ENCODE peak calls at places on chromosomes 12 and 14, in six cellular contexts. One of them, this sample, is unnamed.

GRCh38 chr14:52791204-52792096 is at the start of gene GNPNAT1:
- DNase-seq in CD8-positive, alpha-beta T cell: peak; percentile 80
- DNase-seq in substantia nigra: peak; percentile 88
- DNase-seq in pancreas: peak; percentile 95
- DNase-seq in Peyer's patch: peak; percentile 91
- DNase-seq in small intestine: peak; percentile 92
- DNase-seq in this sample: peak; percentile 92

GRCh38 chr14:43651896-43652295 is 855.2 kb downstream of the FSCB start:
- DNase-seq in CD8-positive, alpha-beta T cell: no peak
- DNase-seq in substantia nigra: no peak
- DNase-seq in pancreas: no peak
- DNase-seq in Peyer's patch: no peak
- DNase-seq in small intestine: no peak
- DNase-seq in this sample: no peak

GRCh38 chr14:51871846-51872245 is 11.4 kb downstream of the GNG2 start:
- DNase-seq in CD8-positive, alpha-beta T cell: no peak
- DNase-seq in substantia nigra: no peak
- DNase-seq in pancreas: no peak
- DNase-seq in Peyer's patch: peak; percentile 48
- DNase-seq in small intestine: no peak
- DNase-seq in this sample: no peak

GRCh38 chr12:52615208-52615868 is 3.0 kb downstream of the KRT73 start:
- DNase-seq in CD8-positive, alpha-beta T cell: no peak
- DNase-seq in substantia nigra: no peak
- DNase-seq in pancreas: no peak
- DNase-seq in Peyer's patch: no peak
- DNase-seq in small intestine: no peak
- DNase-seq in this sample: no peak

GRCh38 chr14:40983604-40984003 is 623.1 kb upstream of the LRFN5 start:
- DNase-seq in CD8-positive, alpha-beta T cell: no peak
- DNase-seq in substantia nigra: no peak
- DNase-seq in pancreas: no peak
- DNase-seq in Peyer's patch: no peak
- DNase-seq in small intestine: no peak
- DNase-seq in this sample: no peak

GRCh38 chr12:95218164-95218851 is 701 bp downstream of the VEZT start:
- DNase-seq in CD8-positive, alpha-beta T cell: peak; percentile 5
- DNase-seq in substantia nigra: no peak
- DNase-seq in pancreas: no peak
- DNase-seq in Peyer's patch: no peak
- DNase-seq in small intestine: no peak
- DNase-seq in this sample: no peak

GRCh38 chr14:102629011-102629444 is 36.6 kb downstream of the RCOR1 start:
- DNase-seq in CD8-positive, alpha-beta T cell: no peak
- DNase-seq in substantia nigra: no peak
- DNase-seq in pancreas: no peak
- DNase-seq in Peyer's patch: no peak
- DNase-seq in small intestine: no peak
- DNase-seq in this sample: no peak

GRCh38 chr12:67772276-67773169 is 124.0 kb downstream of the DYRK2 start:
- DNase-seq in CD8-positive, alpha-beta T cell: no peak
- DNase-seq in substantia nigra: no peak
- DNase-seq in pancreas: no peak
- DNase-seq in Peyer's patch: no peak
- DNase-seq in small intestine: no peak
- DNase-seq in this sample: no peak

GRCh38 chr12:105227879-105228278 is 8.1 kb downstream of the APPL2 start:
- DNase-seq in CD8-positive, alpha-beta T cell: no peak
- DNase-seq in substantia nigra: no peak
- DNase-seq in pancreas: no peak
- DNase-seq in Peyer's patch: no peak
- DNase-seq in small intestine: no peak
- DNase-seq in this sample: no peak

GRCh38 chr14:32087907-32088306 is 10.8 kb downstream of the ARHGAP5 start:
- DNase-seq in CD8-positive, alpha-beta T cell: no peak
- DNase-seq in substantia nigra: no peak
- DNase-seq in pancreas: no peak
- DNase-seq in Peyer's patch: no peak
- DNase-seq in small intestine: no peak
- DNase-seq in this sample: no peak

GRCh38 chr14:32087173-32087861 is 10.2 kb downstream of the ARHGAP5 start:
- DNase-seq in CD8-positive, alpha-beta T cell: no peak
- DNase-seq in substantia nigra: no peak
- DNase-seq in pancreas: no peak
- DNase-seq in Peyer's patch: no peak
- DNase-seq in small intestine: no peak
- DNase-seq in this sample: no peak

GRCh38 chr14:32085182-32085844 is 8.2 kb downstream of the ARHGAP5 start:
- DNase-seq in CD8-positive, alpha-beta T cell: no peak
- DNase-seq in substantia nigra: no peak
- DNase-seq in pancreas: no peak
- DNase-seq in Peyer's patch: no peak
- DNase-seq in small intestine: no peak
- DNase-seq in this sample: no peak

GRCh38 chr14:32085845-32086383 is 8.8 kb downstream of the ARHGAP5 start:
- DNase-seq in CD8-positive, alpha-beta T cell: no peak
- DNase-seq in substantia nigra: no peak
- DNase-seq in pancreas: no peak
- DNase-seq in Peyer's patch: no peak
- DNase-seq in small intestine: no peak
- DNase-seq in this sample: no peak

GRCh38 chr14:32090686-32091085 is 13.6 kb downstream of the ARHGAP5 start:
- DNase-seq in CD8-positive, alpha-beta T cell: no peak
- DNase-seq in substantia nigra: no peak
- DNase-seq in pancreas: no peak
- DNase-seq in Peyer's patch: no peak
- DNase-seq in small intestine: no peak
- DNase-seq in this sample: no peak
- H3K27ac ChIP-seq in CD8-positive, alpha-beta T cell: no peak overlapping the region
- H3K27ac ChIP-seq in substantia nigra: peak overlapping the region; percentile 75
- H3K27ac ChIP-seq in pancreas: no peak overlapping the region
- H3K27ac ChIP-seq in Peyer's patch: no peak overlapping the region
- H3K27ac ChIP-seq in small intestine: no peak overlapping the region
- H3K27ac ChIP-seq in this sample: no peak overlapping the region

GRCh38 chr14:100890044-100890443 is 13.5 kb downstream of the RTL1 start:
- DNase-seq in CD8-positive, alpha-beta T cell: no peak
- DNase-seq in substantia nigra: no peak
- DNase-seq in pancreas: peak; percentile 45
- DNase-seq in Peyer's patch: peak; percentile 13
- DNase-seq in small intestine: no peak
- DNase-seq in this sample: peak; percentile 40
- H3K27ac ChIP-seq in CD8-positive, alpha-beta T cell: no peak overlapping the region
- H3K27ac ChIP-seq in substantia nigra: no peak overlapping the region
- H3K27ac ChIP-seq in pancreas: no peak overlapping the region
- H3K27ac ChIP-seq in Peyer's patch: no peak overlapping the region
- H3K27ac ChIP-seq in small intestine: no peak overlapping the region
- H3K27ac ChIP-seq in this sample: no peak overlapping the region

GRCh38 chr12:26704214-26704613 is 128.8 kb downstream of the ITPR2 start:
- DNase-seq in CD8-positive, alpha-beta T cell: no peak
- DNase-seq in substantia nigra: no peak
- DNase-seq in pancreas: no peak
- DNase-seq in Peyer's patch: no peak
- DNase-seq in small intestine: peak; percentile 80
- DNase-seq in this sample: no peak
- H3K27ac ChIP-seq in CD8-positive, alpha-beta T cell: no peak overlapping the region
- H3K27ac ChIP-seq in substantia nigra: no peak overlapping the region
- H3K27ac ChIP-seq in pancreas: peak overlapping the region; percentile 66
- H3K27ac ChIP-seq in Peyer's patch: no peak overlapping the region
- H3K27ac ChIP-seq in small intestine: no peak overlapping the region
- H3K27ac ChIP-seq in this sample: no peak overlapping the region

DNA sequence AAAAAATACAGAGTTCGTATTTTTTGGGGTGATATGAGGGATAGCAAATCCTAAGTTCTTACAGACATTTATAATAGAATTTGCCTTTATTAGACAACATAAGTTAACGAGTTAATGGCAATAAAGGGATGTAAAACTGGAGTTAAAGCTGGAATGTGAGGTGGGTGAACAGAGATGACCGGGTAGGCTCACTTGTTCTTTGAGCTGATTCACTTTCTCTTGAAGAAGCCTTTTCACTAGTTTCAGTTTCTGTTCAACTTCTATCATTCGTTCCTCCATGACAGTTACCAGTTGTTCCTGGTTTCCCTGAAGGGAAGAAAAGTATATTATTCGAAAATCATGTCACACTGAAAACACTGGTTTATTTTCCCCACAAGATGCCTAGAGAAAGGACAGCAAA is 57.7 kb upstream of the SAV1 start:
- DNase-seq in CD8-positive, alpha-beta T cell: no peak
- DNase-seq in substantia nigra: no peak
- DNase-seq in pancreas: no peak
- DNase-seq in Peyer's patch: no peak
- DNase-seq in small intestine: no peak
- DNase-seq in this sample: no peak
- H3K27ac ChIP-seq in CD8-positive, alpha-beta T cell: peak overlapping the region; percentile 7
- H3K27ac ChIP-seq in substantia nigra: no peak overlapping the region
- H3K27ac ChIP-seq in pancreas: no peak overlapping the region
- H3K27ac ChIP-seq in Peyer's patch: no peak overlapping the region
- H3K27ac ChIP-seq in small intestine: peak overlapping the region; percentile 11
- H3K27ac ChIP-seq in this sample: no peak overlapping the region

GRCh38 chr12:122385171-122386041 is 37.1 kb downstream of the CLIP1 start:
- DNase-seq in CD8-positive, alpha-beta T cell: no peak
- DNase-seq in substantia nigra: no peak
- DNase-seq in pancreas: no peak
- DNase-seq in Peyer's patch: no peak
- DNase-seq in small intestine: no peak
- DNase-seq in this sample: no peak

DNA sequence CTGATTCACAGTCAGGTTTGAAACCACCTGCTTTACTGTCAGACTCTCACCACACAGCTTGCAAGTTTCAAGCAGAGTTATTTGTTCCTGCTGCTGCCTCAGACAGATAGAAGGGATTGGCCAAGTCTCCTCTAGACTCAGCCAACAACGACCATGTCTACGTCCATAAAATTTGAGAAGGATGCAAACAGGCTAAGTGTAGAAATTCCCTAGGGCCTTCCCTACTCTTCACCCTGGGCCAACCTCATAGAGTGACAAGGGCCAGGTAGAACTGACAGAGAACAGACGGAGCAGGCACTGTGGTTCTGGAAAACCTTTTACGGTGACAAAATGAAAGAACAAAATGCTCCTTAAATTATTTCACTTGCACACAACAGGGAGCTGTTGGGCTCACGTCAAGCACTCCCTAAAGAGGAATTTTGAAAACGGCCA is 39.5 kb downstream of the CLIP1 start:
- DNase-seq in CD8-positive, alpha-beta T cell: no peak
- DNase-seq in substantia nigra: no peak
- DNase-seq in pancreas: no peak
- DNase-seq in Peyer's patch: no peak
- DNase-seq in small intestine: no peak
- DNase-seq in this sample: no peak
- H3K27ac ChIP-seq in CD8-positive, alpha-beta T cell: no peak overlapping the region
- H3K27ac ChIP-seq in substantia nigra: no peak overlapping the region
- H3K27ac ChIP-seq in pancreas: no peak overlapping the region
- H3K27ac ChIP-seq in Peyer's patch: no peak overlapping the region
- H3K27ac ChIP-seq in small intestine: no peak overlapping the region
- H3K27ac ChIP-seq in this sample: no peak overlapping the region